ENCODE peak calls at places on chromosome 13, in six cellular contexts. W is HepG2, X is Panc1, Z is SK-N-SH, U is GM23338, K is K562. J is an unnamed sample.

GRCh38 chr13:19864339-19865309 is 1.2 kb upstream of the ZMYM5 start:
- DNase-seq in U (peak), W (no peak), X (no peak), K (peak), Z (peak), J (peak)

GRCh38 chr13:75469087-75469486 is 12.9 kb downstream of the TBC1D4 start:
- DNase-seq in Z (no peak), K (peak), X (no peak), W (no peak), U (peak), J (no peak)

GRCh38 chr13:50708461-50708860 is 135.0 kb downstream of the DLEU7 start:
- DNase-seq in Z (no peak), W (no peak), K (no peak), X (no peak), U (no peak), J (peak)

GRCh38 chr13:97307882-97308624 is 85.9 kb downstream of the MBNL2 start:
- DNase-seq in X (no peak), K (no peak), U (peak), W (peak), Z (peak), J (no peak)

GRCh38 chr13:49295231-49295630 is 47.5 kb downstream of the CDADC1 start:
- DNase-seq in U (no peak), K (no peak), W (no peak), X (no peak), Z (no peak), J (no peak)

GRCh38 chr13:108220042-108220441 is 1.9 kb downstream of the ABHD13 start:
- DNase-seq in W (peak), Z (no peak), X (no peak), K (no peak), U (peak), J (no peak)

GRCh38 chr13:23979361-23980159 is 82.3 kb upstream of the C1QTNF9B start:
- DNase-seq in X (no peak), U (peak), W (peak), Z (peak), K (no peak), J (peak)

GRCh38 chr13:107441279-107441678 is 774.1 kb downstream of the LIG4 start:
- DNase-seq in K (no peak), W (no peak), X (no peak), U (no peak), Z (no peak), J (no peak)

GRCh38 chr13:99600318-99600717 is 99.0 kb downstream of the TM9SF2 start:
- DNase-seq in X (no peak), Z (peak), U (peak), W (peak), K (peak), J (no peak)

GRCh38 chr13:59497845-59498244 is 665.9 kb downstream of the DIAPH3 start:
- DNase-seq in U (no peak), Z (no peak), X (no peak), K (no peak), W (no peak), J (no peak)

GRCh38 chr13:99828114-99828513 is 143.5 kb downstream of the ZIC5 start:
- DNase-seq in U (no peak), K (no peak), W (no peak), X (no peak), Z (no peak), J (no peak)

GRCh38 chr13:88248393-88248792 is 577.2 kb downstream of the SLITRK5 start:
- DNase-seq in W (no peak), Z (no peak), K (no peak), U (peak), X (no peak), J (no peak)

GRCh38 chr13:82248713-82249112 is 1633.6 kb downstream of the SLITRK1 start:
- DNase-seq in Z (no peak), X (no peak), W (no peak), U (no peak), K (no peak), J (no peak)

DNA sequence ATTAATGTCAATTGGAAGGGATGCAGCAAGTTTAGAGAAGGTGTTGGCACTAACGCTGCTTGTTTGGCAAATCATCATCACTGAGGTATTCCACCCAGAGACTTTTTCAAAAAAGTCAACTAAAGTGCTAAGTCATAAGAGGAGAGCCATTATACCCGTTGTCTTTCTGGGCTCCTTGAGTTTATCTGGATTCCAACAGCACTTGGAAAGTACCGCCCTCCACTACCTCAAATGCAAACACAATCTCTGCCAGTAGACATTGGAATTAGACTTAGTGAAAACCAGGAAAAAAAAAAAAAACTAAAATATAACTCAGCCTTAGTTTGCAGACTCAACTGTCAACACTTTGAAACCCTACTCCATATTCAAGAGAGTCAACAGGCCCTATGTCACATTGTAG is 266.0 kb downstream of the ITGBL1 start:
- DNase-seq in K (no peak), W (no peak), U (no peak), Z (no peak), X (no peak), J (no peak)
- TF ChIP-seq REST in K (no peak), W (no peak), U (no peak), Z (no peak), X (no peak), J (no peak)

DNA sequence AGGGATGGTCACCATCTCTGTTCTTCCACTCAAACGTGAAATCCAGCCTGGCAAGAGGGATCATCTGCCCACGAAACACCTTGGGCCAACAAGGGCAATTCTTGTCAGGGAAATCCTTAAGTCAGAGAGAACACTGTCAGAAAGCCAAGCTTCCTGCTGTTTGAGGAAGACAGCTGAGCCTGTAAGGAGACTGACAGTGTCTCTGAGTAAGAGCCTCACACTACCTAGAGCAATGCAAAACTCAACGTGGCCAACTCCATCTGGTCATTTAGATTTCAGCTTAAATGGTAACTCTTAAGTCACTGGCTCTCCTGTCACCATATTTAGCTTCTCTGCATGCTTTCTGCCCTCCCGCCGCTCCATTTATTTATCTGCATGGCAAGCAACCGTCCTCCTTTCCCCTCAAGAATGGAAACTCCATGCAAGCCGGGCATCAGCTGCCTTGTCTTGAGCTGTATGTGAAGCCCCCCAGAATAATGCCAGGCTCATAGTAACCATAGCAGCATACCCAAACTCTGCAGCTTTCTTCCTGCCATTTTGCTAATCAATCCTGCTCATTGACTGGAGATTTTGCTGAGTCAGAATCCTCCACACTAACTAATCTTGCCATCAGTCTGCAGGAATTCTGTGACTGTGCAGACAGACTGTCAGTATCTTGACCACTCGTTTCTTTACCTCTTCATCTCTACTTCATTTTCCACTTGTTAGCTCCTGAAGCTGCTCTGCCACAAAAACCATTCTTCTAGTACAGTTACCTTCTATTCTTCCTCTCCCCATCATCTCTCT is 159.8 kb downstream of the IRS2 start:
- DNase-seq in X (no peak), U (no peak), Z (no peak), K (no peak), W (no peak), J (no peak)
- TF ChIP-seq POLR2AphosphoS5 in X (no peak), U (no peak), Z (no peak), K (no peak), W (no peak), J (no peak)

GRCh38 chr13:62919491-62919890 is 1503.8 kb upstream of the PCDH20 start:
- DNase-seq in W (no peak), U (no peak), X (no peak), K (no peak), Z (no peak), J (no peak)

GRCh38 chr13:62924395-62924794 is 1508.7 kb upstream of the PCDH20 start:
- DNase-seq in K (no peak), W (no peak), Z (peak), U (no peak), X (no peak), J (no peak)

GRCh38 chr13:62920181-62920580 is 1504.5 kb upstream of the PCDH20 start:
- DNase-seq in U (no peak), K (no peak), W (no peak), X (no peak), Z (no peak), J (no peak)
- TF ChIP-seq REST in U (no peak), K (no peak), W (no peak), X (no peak), Z (no peak), J (no peak)

GRCh38 chr13:44592448-44592847 is 16.3 kb upstream of the TSC22D1 start:
- DNase-seq in U (no peak), K (no peak), W (no peak), Z (no peak), X (no peak), J (no peak)
- TF ChIP-seq POLR2AphosphoS5 in U (no peak), K (no peak), W (no peak), Z (no peak), X (no peak), J (no peak)

DNA sequence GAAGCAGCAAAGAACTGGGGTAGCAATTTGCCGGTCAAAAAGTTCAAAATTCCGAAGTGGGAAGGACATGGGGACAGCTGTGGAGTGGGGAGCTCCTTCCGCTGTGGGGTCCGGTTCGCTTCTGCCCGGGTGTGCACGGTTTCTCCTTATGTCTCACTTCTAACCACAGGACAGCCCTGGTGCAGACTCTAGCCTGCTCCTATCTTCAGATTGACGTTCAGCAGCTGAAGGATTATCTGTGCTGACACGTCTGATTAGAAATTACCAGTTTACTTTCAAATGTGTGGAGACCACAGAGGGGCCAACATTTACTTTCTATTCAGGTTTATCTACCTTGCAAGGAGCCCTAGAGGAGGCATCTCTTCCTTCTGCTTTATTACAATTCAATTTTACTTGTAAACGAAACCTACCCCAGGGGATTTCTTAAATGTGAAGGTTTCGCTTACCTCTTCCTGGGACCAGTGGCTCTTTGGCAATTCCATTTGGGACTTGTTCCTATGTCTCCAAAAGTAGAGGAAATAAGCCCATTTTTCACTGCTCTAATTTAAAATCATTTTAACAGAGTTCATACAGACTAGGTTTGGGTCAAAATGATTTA is 27.3 kb downstream of the LHFPL6 start:
- DNase-seq in K (no peak), W (no peak), X (no peak), U (no peak), Z (no peak), J (no peak)
- TF ChIP-seq REST in K (no peak), W (no peak), X (no peak), U (no peak), Z (no peak), J (no peak)

DNA sequence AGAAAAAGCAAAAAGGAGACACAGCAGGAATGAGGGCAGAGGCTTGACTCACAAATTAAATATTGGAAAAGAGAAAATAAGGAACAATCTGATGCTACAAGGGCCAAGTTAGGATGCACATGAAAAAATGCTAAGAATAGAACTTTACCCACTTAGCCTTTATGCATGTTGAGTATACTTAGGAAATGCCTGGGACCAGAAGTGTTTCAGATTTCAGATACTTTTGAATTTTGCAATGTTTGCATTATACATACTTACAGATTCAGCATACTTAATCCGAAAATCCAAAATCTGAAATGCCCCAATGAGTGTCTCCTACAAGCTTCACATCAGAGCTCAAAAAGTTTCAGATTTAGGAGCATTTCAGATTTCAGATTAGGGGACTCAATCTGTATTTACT is 262.3 kb downstream of the ABCC4 start:
- DNase-seq in W (no peak), Z (no peak), U (no peak), X (no peak), K (no peak), J (no peak)
- TF ChIP-seq POLR2AphosphoS5 in W (no peak), Z (no peak), U (no peak), X (no peak), K (no peak), J (no peak)

GRCh38 chr13:71977028-71977427 is 110.0 kb upstream of the DACH1 start:
- DNase-seq in X (no peak), K (no peak), U (no peak), Z (no peak), W (no peak), J (no peak)

DNA sequence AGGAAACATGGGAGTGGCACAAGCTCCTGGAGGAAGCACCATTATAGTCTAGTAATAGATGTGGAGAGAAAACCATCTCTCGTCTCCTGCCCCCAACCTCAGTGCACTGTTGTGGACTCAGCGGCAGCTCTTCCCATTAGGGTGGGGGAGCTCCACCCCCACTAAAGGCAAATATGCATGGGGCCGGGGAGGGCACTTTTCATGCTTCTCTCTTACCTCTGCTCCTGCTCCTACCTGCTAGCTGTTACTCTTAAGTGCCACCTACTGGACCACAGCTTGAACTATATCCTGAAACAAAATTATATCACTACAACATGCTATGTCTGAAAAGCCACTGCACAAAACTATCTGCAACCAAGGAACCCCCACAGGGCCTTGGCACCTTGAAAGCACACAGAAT is 112.6 kb upstream of the DACH1 start:
- DNase-seq in U (peak), W (peak), X (no peak), K (no peak), Z (no peak), J (no peak)
- TF ChIP-seq REST in U (no peak), W (no peak), X (no peak), K (no peak), Z (no peak), J (no peak)

DNA sequence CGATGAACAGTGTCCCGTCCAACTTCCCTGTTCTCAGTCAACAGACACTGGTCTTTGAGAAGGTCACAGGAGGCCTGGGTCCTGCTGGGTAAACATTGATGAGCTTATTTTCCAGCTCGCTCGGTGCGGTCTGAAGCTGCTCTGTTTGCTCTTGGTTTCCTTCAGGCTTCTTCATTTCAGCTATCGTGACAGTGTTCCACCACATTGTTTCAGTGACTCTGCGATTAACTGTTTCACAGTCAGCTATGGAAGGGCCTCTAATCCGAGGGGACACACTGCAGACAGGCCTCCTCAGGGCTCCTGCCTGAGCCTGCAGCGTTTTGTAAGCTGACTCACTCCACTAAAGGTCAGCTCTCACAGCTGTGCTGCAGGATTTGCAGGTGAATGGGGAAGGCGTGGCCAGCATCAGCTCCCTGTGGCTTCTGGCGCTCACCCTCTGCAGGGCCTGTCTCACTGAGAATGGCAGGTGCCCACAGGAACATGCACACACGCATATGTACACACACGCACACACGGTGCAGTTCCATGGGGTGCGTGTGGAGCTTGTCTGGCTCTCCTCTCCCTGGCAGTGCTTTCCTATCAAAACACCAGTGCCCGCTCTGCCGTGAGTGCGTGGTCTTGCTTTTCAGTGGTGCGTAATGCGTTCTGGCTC is 62.9 kb upstream of the MCF2L start:
- DNase-seq in K (no peak), Z (no peak), X (no peak), U (peak), W (peak), J (no peak)
- TF ChIP-seq POLR2AphosphoS5 in K (no peak), Z (no peak), X (no peak), U (peak), W (no peak), J (no peak)

J was measured in HL-60.